ENCODE peak calls at places on chromosomes 2 and 18, in nine cellular contexts. One of them, this sample, is unnamed.

GRCh38 chr2:160989778-160990177 is 170.4 kb upstream of the TANK start:
- DNase-seq in right lobe of liver: no peak
- DNase-seq in spleen: no peak
- DNase-seq in psoas muscle: no peak
- DNase-seq in OCI-LY7: no peak
- DNase-seq in CD4-positive, alpha-beta memory T cell: no peak
- DNase-seq in esophagus squamous epithelium: no peak
- DNase-seq in transverse colon: no peak
- DNase-seq in IMR-90: no peak
- DNase-seq in this sample: no peak

GRCh38 chr18:76461148-76461547 is 33.9 kb downstream of the ZNF516 start:
- DNase-seq in IMR-90: no peak
- DNase-seq in transverse colon: no peak
- DNase-seq in CD4-positive, alpha-beta memory T cell: no peak
- DNase-seq in right lobe of liver: no peak
- DNase-seq in esophagus squamous epithelium: no peak
- DNase-seq in spleen: no peak
- DNase-seq in OCI-LY7: no peak
- DNase-seq in psoas muscle: no peak
- DNase-seq in this sample: no peak

GRCh38 chr18:8469793-8470192 is 139.4 kb upstream of the RAB12 start:
- DNase-seq in IMR-90: peak
- DNase-seq in psoas muscle: no peak
- DNase-seq in esophagus squamous epithelium: no peak
- DNase-seq in transverse colon: no peak
- DNase-seq in right lobe of liver: no peak
- DNase-seq in CD4-positive, alpha-beta memory T cell: no peak
- DNase-seq in spleen: no peak
- DNase-seq in OCI-LY7: no peak
- DNase-seq in this sample: no peak

GRCh38 chr18:35344736-35345459 is 678 bp upstream of the ZNF24 start:
- DNase-seq in esophagus squamous epithelium: no peak
- DNase-seq in CD4-positive, alpha-beta memory T cell: no peak
- DNase-seq in right lobe of liver: peak
- DNase-seq in OCI-LY7: peak
- DNase-seq in transverse colon: no peak
- DNase-seq in spleen: peak
- DNase-seq in IMR-90: no peak
- DNase-seq in psoas muscle: no peak
- DNase-seq in this sample: no peak

GRCh38 chr2:96258393-96259022 is 7.3 kb downstream of the TMEM127 start:
- DNase-seq in psoas muscle: peak
- DNase-seq in transverse colon: no peak
- DNase-seq in spleen: no peak
- DNase-seq in OCI-LY7: no peak
- DNase-seq in IMR-90: no peak
- DNase-seq in esophagus squamous epithelium: no peak
- DNase-seq in right lobe of liver: no peak
- DNase-seq in CD4-positive, alpha-beta memory T cell: no peak
- DNase-seq in this sample: no peak

GRCh38 chr2:29065479-29065847 is 8.9 kb downstream of the PCARE start:
- DNase-seq in OCI-LY7: no peak
- DNase-seq in transverse colon: no peak
- DNase-seq in spleen: no peak
- DNase-seq in CD4-positive, alpha-beta memory T cell: no peak
- DNase-seq in IMR-90: no peak
- DNase-seq in esophagus squamous epithelium: no peak
- DNase-seq in right lobe of liver: no peak
- DNase-seq in psoas muscle: no peak
- DNase-seq in this sample: no peak

GRCh38 chr2:189276277-189276676 is 96.7 kb upstream of the COL5A2 start:
- DNase-seq in transverse colon: no peak
- DNase-seq in spleen: no peak
- DNase-seq in right lobe of liver: no peak
- DNase-seq in CD4-positive, alpha-beta memory T cell: no peak
- DNase-seq in OCI-LY7: no peak
- DNase-seq in esophagus squamous epithelium: no peak
- DNase-seq in IMR-90: peak
- DNase-seq in psoas muscle: no peak
- DNase-seq in this sample: no peak

GRCh38 chr2:150585221-150585971 is 97.9 kb upstream of the RND3 start:
- DNase-seq in transverse colon: no peak
- DNase-seq in esophagus squamous epithelium: no peak
- DNase-seq in right lobe of liver: no peak
- DNase-seq in spleen: no peak
- DNase-seq in psoas muscle: no peak
- DNase-seq in OCI-LY7: no peak
- DNase-seq in CD4-positive, alpha-beta memory T cell: no peak
- DNase-seq in IMR-90: no peak
- DNase-seq in this sample: no peak

GRCh38 chr2:175373001-175373727 is 191.7 kb upstream of the ATP5MC3 start:
- DNase-seq in psoas muscle: no peak
- DNase-seq in IMR-90: peak
- DNase-seq in spleen: no peak
- DNase-seq in CD4-positive, alpha-beta memory T cell: no peak
- DNase-seq in right lobe of liver: peak
- DNase-seq in transverse colon: no peak
- DNase-seq in OCI-LY7: no peak
- DNase-seq in esophagus squamous epithelium: no peak
- DNase-seq in this sample: no peak

GRCh38 chr2:202171246-202171833 is 67.1 kb downstream of the SUMO1 start:
- DNase-seq in esophagus squamous epithelium: no peak
- DNase-seq in psoas muscle: no peak
- DNase-seq in right lobe of liver: no peak
- DNase-seq in OCI-LY7: no peak
- DNase-seq in spleen: no peak
- DNase-seq in transverse colon: no peak
- DNase-seq in IMR-90: no peak
- DNase-seq in CD4-positive, alpha-beta memory T cell: no peak
- DNase-seq in this sample: peak
- H3K27ac ChIP-seq in esophagus squamous epithelium: no peak
- H3K27ac ChIP-seq in psoas muscle: no peak
- H3K27ac ChIP-seq in right lobe of liver: no peak
- H3K27ac ChIP-seq in OCI-LY7: no peak
- H3K27ac ChIP-seq in spleen: no peak
- H3K27ac ChIP-seq in transverse colon: peak
- H3K27ac ChIP-seq in IMR-90: peak
- H3K27ac ChIP-seq in CD4-positive, alpha-beta memory T cell: no peak
- H3K27ac ChIP-seq in this sample: no peak

DNA sequence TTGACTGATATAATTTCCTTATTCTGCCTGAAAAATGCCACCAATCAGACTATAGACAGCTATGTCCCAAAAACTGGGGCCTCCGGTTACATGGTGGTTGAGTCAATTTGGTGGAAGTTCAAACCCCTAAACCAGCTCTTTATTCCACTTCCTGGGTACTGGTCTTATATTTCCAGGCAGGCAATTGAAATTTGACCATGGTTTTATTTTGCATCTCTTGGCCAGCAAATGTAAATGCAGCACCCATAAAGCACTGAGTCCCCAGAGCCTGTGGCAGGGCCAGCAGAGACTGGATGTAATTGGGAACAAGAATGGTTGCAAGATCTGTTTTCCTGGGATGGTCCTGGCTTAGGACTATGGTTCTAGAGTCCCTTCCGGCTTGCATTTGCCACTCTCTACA is 108.2 kb upstream of the CDC42EP3 start:
- DNase-seq in transverse colon: no peak
- DNase-seq in esophagus squamous epithelium: no peak
- DNase-seq in spleen: no peak
- DNase-seq in psoas muscle: no peak
- DNase-seq in OCI-LY7: no peak
- DNase-seq in IMR-90: no peak
- DNase-seq in right lobe of liver: no peak
- DNase-seq in CD4-positive, alpha-beta memory T cell: no peak
- DNase-seq in this sample: no peak
- H3K27ac ChIP-seq in transverse colon: peak
- H3K27ac ChIP-seq in esophagus squamous epithelium: no peak
- H3K27ac ChIP-seq in spleen: no peak
- H3K27ac ChIP-seq in psoas muscle: peak
- H3K27ac ChIP-seq in OCI-LY7: no peak
- H3K27ac ChIP-seq in IMR-90: peak
- H3K27ac ChIP-seq in right lobe of liver: no peak
- H3K27ac ChIP-seq in CD4-positive, alpha-beta memory T cell: no peak
- H3K27ac ChIP-seq in this sample: no peak

DNA sequence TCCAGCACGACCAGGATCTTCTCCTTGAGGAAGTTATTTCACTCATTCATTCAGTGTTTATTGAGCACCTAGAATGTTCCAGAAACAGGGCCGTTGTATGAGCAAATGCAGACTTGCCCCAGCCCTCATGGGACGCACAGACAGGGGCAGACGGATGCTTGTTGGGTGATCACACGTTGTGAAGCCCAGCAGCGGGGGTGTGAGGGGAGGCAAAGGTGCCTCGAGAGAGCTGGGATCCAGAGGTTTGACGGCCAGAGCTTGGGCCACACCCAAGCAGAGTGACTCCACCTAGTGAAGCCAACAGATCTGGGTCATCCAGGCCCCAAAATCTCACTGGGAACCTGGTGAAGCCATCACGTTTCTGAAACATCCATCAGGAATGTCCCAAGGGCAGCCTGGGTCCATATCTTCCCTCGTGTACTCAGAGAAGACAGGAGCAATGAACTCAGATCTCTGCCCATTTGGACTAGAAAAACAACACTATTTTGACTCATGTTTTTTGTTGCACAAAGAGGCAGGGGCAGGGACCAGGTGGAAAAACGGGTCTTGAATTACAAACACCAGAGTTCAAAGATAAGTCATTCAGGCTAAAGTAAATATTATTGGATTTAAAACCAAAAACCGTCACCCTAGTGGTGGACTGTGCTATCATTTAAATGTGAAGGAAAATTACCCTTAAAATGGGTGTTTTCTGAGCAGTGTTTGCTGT is 54.9 kb upstream of the RBM44 start:
- DNase-seq in right lobe of liver: peak
- DNase-seq in esophagus squamous epithelium: no peak
- DNase-seq in IMR-90: peak
- DNase-seq in psoas muscle: no peak
- DNase-seq in OCI-LY7: no peak
- DNase-seq in CD4-positive, alpha-beta memory T cell: no peak
- DNase-seq in transverse colon: no peak
- DNase-seq in spleen: no peak
- DNase-seq in this sample: no peak
- H3K27ac ChIP-seq in right lobe of liver: peak
- H3K27ac ChIP-seq in esophagus squamous epithelium: peak
- H3K27ac ChIP-seq in IMR-90: no peak
- H3K27ac ChIP-seq in psoas muscle: peak
- H3K27ac ChIP-seq in OCI-LY7: peak
- H3K27ac ChIP-seq in CD4-positive, alpha-beta memory T cell: peak
- H3K27ac ChIP-seq in transverse colon: peak
- H3K27ac ChIP-seq in spleen: peak
- H3K27ac ChIP-seq in this sample: peak

GRCh38 chr2:218569038-218569431 is 396 bp downstream of the CNOT9 start:
- DNase-seq in CD4-positive, alpha-beta memory T cell: peak
- DNase-seq in spleen: peak
- DNase-seq in esophagus squamous epithelium: no peak
- DNase-seq in OCI-LY7: peak
- DNase-seq in IMR-90: peak
- DNase-seq in right lobe of liver: peak
- DNase-seq in psoas muscle: peak
- DNase-seq in transverse colon: peak
- DNase-seq in this sample: peak

GRCh38 chr2:218567797-218568189 is 358 bp downstream of the USP37 start:
- DNase-seq in esophagus squamous epithelium: peak
- DNase-seq in OCI-LY7: no peak
- DNase-seq in psoas muscle: no peak
- DNase-seq in IMR-90: no peak
- DNase-seq in CD4-positive, alpha-beta memory T cell: no peak
- DNase-seq in transverse colon: no peak
- DNase-seq in spleen: no peak
- DNase-seq in right lobe of liver: no peak
- DNase-seq in this sample: no peak

GRCh38 chr2:218568190-218569037 is at the start of the genes CNOT9 and USP37:
- DNase-seq in psoas muscle: peak
- DNase-seq in IMR-90: peak
- DNase-seq in spleen: peak
- DNase-seq in esophagus squamous epithelium: peak
- DNase-seq in CD4-positive, alpha-beta memory T cell: peak
- DNase-seq in right lobe of liver: peak
- DNase-seq in transverse colon: peak
- DNase-seq in OCI-LY7: peak
- DNase-seq in this sample: peak

GRCh38 chr2:218564056-218564455 is 4.1 kb downstream of the USP37 start:
- DNase-seq in psoas muscle: no peak
- DNase-seq in spleen: no peak
- DNase-seq in OCI-LY7: no peak
- DNase-seq in IMR-90: no peak
- DNase-seq in transverse colon: no peak
- DNase-seq in esophagus squamous epithelium: no peak
- DNase-seq in right lobe of liver: no peak
- DNase-seq in CD4-positive, alpha-beta memory T cell: no peak
- DNase-seq in this sample: no peak

GRCh38 chr2:218566296-218566695 is 1.9 kb downstream of the USP37 start:
- DNase-seq in psoas muscle: no peak
- DNase-seq in spleen: no peak
- DNase-seq in transverse colon: no peak
- DNase-seq in esophagus squamous epithelium: no peak
- DNase-seq in right lobe of liver: no peak
- DNase-seq in CD4-positive, alpha-beta memory T cell: no peak
- DNase-seq in IMR-90: no peak
- DNase-seq in OCI-LY7: no peak
- DNase-seq in this sample: no peak
- H3K27ac ChIP-seq in psoas muscle: no peak
- H3K27ac ChIP-seq in spleen: no peak
- H3K27ac ChIP-seq in transverse colon: no peak
- H3K27ac ChIP-seq in esophagus squamous epithelium: no peak
- H3K27ac ChIP-seq in right lobe of liver: no peak
- H3K27ac ChIP-seq in CD4-positive, alpha-beta memory T cell: peak
- H3K27ac ChIP-seq in IMR-90: no peak
- H3K27ac ChIP-seq in OCI-LY7: no peak
- H3K27ac ChIP-seq in this sample: no peak

This sample was measured in coronary artery.